ENCODE peak calls at places on chromosomes 12 and 14, in ten cellular contexts. One of them, this sample, is unnamed.

GRCh38 chr12:79451988-79452387 is 238.8 kb downstream of the PAWR start:
- DNase-seq in right lobe of liver: no peak
- DNase-seq in prostate gland: peak; percentile 23
- DNase-seq in right atrium auricular region: peak; percentile 77
- DNase-seq in tibial artery: peak; percentile 86
- DNase-seq in left ventricle myocardium inferior: peak; percentile 38
- DNase-seq in PC-3: peak; percentile 96
- DNase-seq in PC-9: peak; percentile 66
- DNase-seq in stomach: peak; percentile 25
- DNase-seq in IMR-90: peak; percentile 88
- DNase-seq in this sample: peak; percentile 80

GRCh38 chr12:92138144-92138543 is 7.5 kb downstream of the BTG1 start:
- DNase-seq in right lobe of liver: no peak
- DNase-seq in prostate gland: no peak
- DNase-seq in right atrium auricular region: no peak
- DNase-seq in tibial artery: no peak
- DNase-seq in left ventricle myocardium inferior: no peak
- DNase-seq in PC-3: peak; percentile 39
- DNase-seq in PC-9: no peak
- DNase-seq in stomach: no peak
- DNase-seq in IMR-90: no peak
- DNase-seq in this sample: peak; percentile 81

GRCh38 chr12:23423097-23423687 is 526.3 kb downstream of the SOX5 start:
- DNase-seq in right lobe of liver: no peak
- DNase-seq in prostate gland: no peak
- DNase-seq in right atrium auricular region: no peak
- DNase-seq in tibial artery: no peak
- DNase-seq in left ventricle myocardium inferior: no peak
- DNase-seq in PC-3: no peak
- DNase-seq in PC-9: no peak
- DNase-seq in stomach: no peak
- DNase-seq in IMR-90: no peak
- DNase-seq in this sample: no peak

GRCh38 chr12:89349814-89350213 is 2.5 kb downstream of the DUSP6 start:
- DNase-seq in right lobe of liver: no peak
- DNase-seq in prostate gland: peak; percentile 53
- DNase-seq in right atrium auricular region: no peak
- DNase-seq in tibial artery: no peak
- DNase-seq in left ventricle myocardium inferior: no peak
- DNase-seq in PC-3: peak; percentile 82
- DNase-seq in PC-9: peak; percentile 32
- DNase-seq in stomach: no peak
- DNase-seq in IMR-90: peak; percentile 81
- DNase-seq in this sample: no peak

GRCh38 chr14:105218611-105219010 is 29.7 kb upstream of the BTBD6 start:
- DNase-seq in right lobe of liver: no peak
- DNase-seq in prostate gland: no peak
- DNase-seq in right atrium auricular region: no peak
- DNase-seq in tibial artery: no peak
- DNase-seq in left ventricle myocardium inferior: no peak
- DNase-seq in PC-3: no peak
- DNase-seq in PC-9: no peak
- DNase-seq in stomach: no peak
- DNase-seq in IMR-90: no peak
- DNase-seq in this sample: no peak

GRCh38 chr14:89330236-89331002 is 86.6 kb downstream of the FOXN3 start:
- DNase-seq in right lobe of liver: no peak
- DNase-seq in prostate gland: no peak
- DNase-seq in right atrium auricular region: peak; percentile 78
- DNase-seq in tibial artery: peak; percentile 74
- DNase-seq in left ventricle myocardium inferior: peak; percentile 33
- DNase-seq in PC-3: no peak
- DNase-seq in PC-9: no peak
- DNase-seq in stomach: no peak
- DNase-seq in IMR-90: peak; percentile 97
- DNase-seq in this sample: no peak

GRCh38 chr12:11630046-11630706 is 19.3 kb upstream of the ETV6 start:
- DNase-seq in right lobe of liver: no peak
- DNase-seq in prostate gland: no peak
- DNase-seq in right atrium auricular region: no peak
- DNase-seq in tibial artery: no peak
- DNase-seq in left ventricle myocardium inferior: no peak
- DNase-seq in PC-3: no peak
- DNase-seq in PC-9: no peak
- DNase-seq in stomach: peak; percentile 46
- DNase-seq in IMR-90: no peak
- DNase-seq in this sample: no peak

GRCh38 chr12:109539508-109539907 is 33.8 kb downstream of the MMAB start:
- DNase-seq in right lobe of liver: no peak
- DNase-seq in prostate gland: no peak
- DNase-seq in right atrium auricular region: no peak
- DNase-seq in tibial artery: no peak
- DNase-seq in left ventricle myocardium inferior: no peak
- DNase-seq in PC-3: peak; percentile 83
- DNase-seq in PC-9: no peak
- DNase-seq in stomach: no peak
- DNase-seq in IMR-90: peak; percentile 81
- DNase-seq in this sample: no peak

GRCh38 chr12:121023799-121024198 is 7.5 kb upstream of the C12orf43 start:
- DNase-seq in right lobe of liver: no peak
- DNase-seq in prostate gland: no peak
- DNase-seq in right atrium auricular region: no peak
- DNase-seq in tibial artery: no peak
- DNase-seq in left ventricle myocardium inferior: no peak
- DNase-seq in PC-3: no peak
- DNase-seq in PC-9: no peak
- DNase-seq in stomach: no peak
- DNase-seq in IMR-90: no peak
- DNase-seq in this sample: no peak

GRCh38 chr12:121022713-121023112 is 6.4 kb upstream of the C12orf43 start:
- DNase-seq in right lobe of liver: no peak
- DNase-seq in prostate gland: no peak
- DNase-seq in right atrium auricular region: no peak
- DNase-seq in tibial artery: no peak
- DNase-seq in left ventricle myocardium inferior: no peak
- DNase-seq in PC-3: no peak
- DNase-seq in PC-9: no peak
- DNase-seq in stomach: no peak
- DNase-seq in IMR-90: no peak
- DNase-seq in this sample: no peak

GRCh38 chr12:121030576-121031212 is 8.4 kb downstream of the OASL start:
- DNase-seq in right lobe of liver: no peak
- DNase-seq in prostate gland: no peak
- DNase-seq in right atrium auricular region: no peak
- DNase-seq in tibial artery: no peak
- DNase-seq in left ventricle myocardium inferior: no peak
- DNase-seq in PC-3: no peak
- DNase-seq in PC-9: no peak
- DNase-seq in stomach: no peak
- DNase-seq in IMR-90: no peak
- DNase-seq in this sample: no peak

GRCh38 chr12:121025442-121026226 is 9.3 kb upstream of the C12orf43 start:
- DNase-seq in right lobe of liver: peak; percentile 90
- DNase-seq in prostate gland: no peak
- DNase-seq in right atrium auricular region: no peak
- DNase-seq in tibial artery: no peak
- DNase-seq in left ventricle myocardium inferior: no peak
- DNase-seq in PC-3: peak; percentile 26
- DNase-seq in PC-9: peak; percentile 43
- DNase-seq in stomach: peak; percentile 50
- DNase-seq in IMR-90: no peak
- DNase-seq in this sample: no peak

DNA sequence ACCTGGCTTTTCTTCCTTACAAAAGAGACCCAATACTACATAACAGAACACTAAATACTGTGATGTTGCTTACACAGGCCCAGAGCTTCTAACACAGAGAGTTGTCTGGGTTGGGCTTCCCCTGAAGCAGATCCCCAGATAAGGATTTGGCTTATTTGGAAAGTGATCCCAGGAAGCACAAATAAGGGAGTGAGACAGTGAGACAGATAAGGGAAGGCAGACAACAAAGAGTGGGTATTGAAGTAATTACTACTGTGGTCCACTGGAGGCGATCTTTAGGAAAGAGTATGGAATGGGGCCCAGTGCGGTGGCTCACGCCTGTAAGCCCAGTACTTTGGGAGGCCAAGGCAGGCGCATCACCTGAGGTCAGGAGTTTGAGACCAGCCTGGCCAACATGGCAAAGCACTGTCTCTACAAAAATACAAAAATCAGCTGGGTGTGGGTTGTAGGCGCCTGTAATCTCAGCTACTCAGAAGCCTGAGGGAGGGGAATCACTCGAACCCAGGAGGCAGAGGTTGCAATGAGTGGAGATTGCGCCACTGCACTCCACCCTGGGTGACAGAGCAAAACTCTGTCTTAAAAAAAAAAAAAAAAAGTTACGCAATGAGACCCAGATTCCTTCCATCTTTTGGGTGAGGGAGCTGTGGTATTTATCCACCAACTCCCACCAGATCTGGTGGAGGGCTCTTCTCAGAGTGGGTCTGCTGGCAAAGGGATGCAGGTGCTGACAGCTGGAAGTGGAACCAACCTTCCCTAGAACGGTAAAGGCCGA is 10.2 kb upstream of the C12orf43 start:
- DNase-seq in right lobe of liver: no peak
- DNase-seq in prostate gland: no peak
- DNase-seq in right atrium auricular region: no peak
- DNase-seq in tibial artery: no peak
- DNase-seq in left ventricle myocardium inferior: no peak
- DNase-seq in PC-3: no peak
- DNase-seq in PC-9: no peak
- DNase-seq in stomach: no peak
- DNase-seq in IMR-90: no peak
- DNase-seq in this sample: no peak
- TF ChIP-seq CTCF in right lobe of liver: peak; percentile 17
- TF ChIP-seq CTCF in prostate gland: no peak
- TF ChIP-seq CTCF in right atrium auricular region: no peak
- TF ChIP-seq CTCF in tibial artery: no peak
- TF ChIP-seq CTCF in left ventricle myocardium inferior: no peak
- TF ChIP-seq CTCF in PC-3: no peak
- TF ChIP-seq CTCF in PC-9: no peak
- TF ChIP-seq CTCF in stomach: no peak
- TF ChIP-seq CTCF in IMR-90: no peak
- TF ChIP-seq CTCF in this sample: peak; percentile 17

GRCh38 chr12:126879820-126880219 is 1387.2 kb upstream of the TMEM132C start:
- DNase-seq in right lobe of liver: no peak
- DNase-seq in prostate gland: no peak
- DNase-seq in right atrium auricular region: no peak
- DNase-seq in tibial artery: no peak
- DNase-seq in left ventricle myocardium inferior: no peak
- DNase-seq in PC-3: no peak
- DNase-seq in PC-9: no peak
- DNase-seq in stomach: no peak
- DNase-seq in IMR-90: no peak
- DNase-seq in this sample: no peak
- H3K4me1 ChIP-seq in right lobe of liver: no peaks in the 10 kb centered on the region
- H3K4me1 ChIP-seq in prostate gland: no peaks in the 10 kb centered on the region
- H3K4me1 ChIP-seq in right atrium auricular region: peaks cover 4% of the 10 kb centered on the region
- H3K4me1 ChIP-seq in tibial artery: no peaks in the 10 kb centered on the region
- H3K4me1 ChIP-seq in left ventricle myocardium inferior: no peaks in the 10 kb centered on the region
- H3K4me1 ChIP-seq in PC-3: no peaks in the 10 kb centered on the region
- H3K4me1 ChIP-seq in PC-9: no peaks in the 10 kb centered on the region
- H3K4me1 ChIP-seq in stomach: no peaks in the 10 kb centered on the region
- H3K4me1 ChIP-seq in IMR-90: no peaks in the 10 kb centered on the region
- H3K4me1 ChIP-seq in this sample: no peaks in the 10 kb centered on the region

GRCh38 chr12:114693532-114693931 is 9.6 kb upstream of the TBX3 start:
- DNase-seq in right lobe of liver: no peak
- DNase-seq in prostate gland: no peak
- DNase-seq in right atrium auricular region: no peak
- DNase-seq in tibial artery: no peak
- DNase-seq in left ventricle myocardium inferior: no peak
- DNase-seq in PC-3: no peak
- DNase-seq in PC-9: no peak
- DNase-seq in stomach: no peak
- DNase-seq in IMR-90: no peak
- DNase-seq in this sample: peak; percentile 18
- H3K27me3 ChIP-seq in right lobe of liver: no peaks in the 10 kb centered on the region
- H3K27me3 ChIP-seq in prostate gland: no peaks in the 10 kb centered on the region
- H3K27me3 ChIP-seq in right atrium auricular region: peaks cover 46% of the 10 kb centered on the region
- H3K27me3 ChIP-seq in tibial artery: peaks cover 87% of the 10 kb centered on the region
- H3K27me3 ChIP-seq in left ventricle myocardium inferior: peaks cover 100% of the 10 kb centered on the region
- H3K27me3 ChIP-seq in PC-3: no peaks in the 10 kb centered on the region
- H3K27me3 ChIP-seq in PC-9: peaks cover 97% of the 10 kb centered on the region
- H3K27me3 ChIP-seq in stomach: peaks cover 17% of the 10 kb centered on the region
- H3K27me3 ChIP-seq in IMR-90: peaks cover 2% of the 10 kb centered on the region
- H3K27me3 ChIP-seq in this sample: peaks cover under 1% of the 10 kb centered on the region

GRCh38 chr14:99188721-99189120 is 83.3 kb downstream of the BCL11B start:
- DNase-seq in right lobe of liver: no peak
- DNase-seq in prostate gland: no peak
- DNase-seq in right atrium auricular region: no peak
- DNase-seq in tibial artery: peak; percentile 27
- DNase-seq in left ventricle myocardium inferior: no peak
- DNase-seq in PC-3: no peak
- DNase-seq in PC-9: no peak
- DNase-seq in stomach: no peak
- DNase-seq in IMR-90: no peak
- DNase-seq in this sample: peak; percentile 20

GRCh38 chr14:99192823-99193222 is 79.2 kb downstream of the BCL11B start:
- DNase-seq in right lobe of liver: no peak
- DNase-seq in prostate gland: no peak
- DNase-seq in right atrium auricular region: no peak
- DNase-seq in tibial artery: no peak
- DNase-seq in left ventricle myocardium inferior: no peak
- DNase-seq in PC-3: no peak
- DNase-seq in PC-9: no peak
- DNase-seq in stomach: no peak
- DNase-seq in IMR-90: no peak
- DNase-seq in this sample: no peak

GRCh38 chr14:99191663-99192621 is 80.1 kb downstream of the BCL11B start:
- DNase-seq in right lobe of liver: no peak
- DNase-seq in prostate gland: peak; percentile 68
- DNase-seq in right atrium auricular region: peak; percentile 78
- DNase-seq in tibial artery: peak; percentile 81
- DNase-seq in left ventricle myocardium inferior: peak; percentile 62
- DNase-seq in PC-3: peak; percentile 53
- DNase-seq in PC-9: no peak
- DNase-seq in stomach: peak; percentile 71
- DNase-seq in IMR-90: peak; percentile 13
- DNase-seq in this sample: peak; percentile 52

GRCh38 chr14:99189201-99189801 is 82.7 kb downstream of the BCL11B start:
- DNase-seq in right lobe of liver: no peak
- DNase-seq in prostate gland: no peak
- DNase-seq in right atrium auricular region: no peak
- DNase-seq in tibial artery: no peak
- DNase-seq in left ventricle myocardium inferior: no peak
- DNase-seq in PC-3: no peak
- DNase-seq in PC-9: no peak
- DNase-seq in stomach: no peak
- DNase-seq in IMR-90: no peak
- DNase-seq in this sample: no peak

DNA sequence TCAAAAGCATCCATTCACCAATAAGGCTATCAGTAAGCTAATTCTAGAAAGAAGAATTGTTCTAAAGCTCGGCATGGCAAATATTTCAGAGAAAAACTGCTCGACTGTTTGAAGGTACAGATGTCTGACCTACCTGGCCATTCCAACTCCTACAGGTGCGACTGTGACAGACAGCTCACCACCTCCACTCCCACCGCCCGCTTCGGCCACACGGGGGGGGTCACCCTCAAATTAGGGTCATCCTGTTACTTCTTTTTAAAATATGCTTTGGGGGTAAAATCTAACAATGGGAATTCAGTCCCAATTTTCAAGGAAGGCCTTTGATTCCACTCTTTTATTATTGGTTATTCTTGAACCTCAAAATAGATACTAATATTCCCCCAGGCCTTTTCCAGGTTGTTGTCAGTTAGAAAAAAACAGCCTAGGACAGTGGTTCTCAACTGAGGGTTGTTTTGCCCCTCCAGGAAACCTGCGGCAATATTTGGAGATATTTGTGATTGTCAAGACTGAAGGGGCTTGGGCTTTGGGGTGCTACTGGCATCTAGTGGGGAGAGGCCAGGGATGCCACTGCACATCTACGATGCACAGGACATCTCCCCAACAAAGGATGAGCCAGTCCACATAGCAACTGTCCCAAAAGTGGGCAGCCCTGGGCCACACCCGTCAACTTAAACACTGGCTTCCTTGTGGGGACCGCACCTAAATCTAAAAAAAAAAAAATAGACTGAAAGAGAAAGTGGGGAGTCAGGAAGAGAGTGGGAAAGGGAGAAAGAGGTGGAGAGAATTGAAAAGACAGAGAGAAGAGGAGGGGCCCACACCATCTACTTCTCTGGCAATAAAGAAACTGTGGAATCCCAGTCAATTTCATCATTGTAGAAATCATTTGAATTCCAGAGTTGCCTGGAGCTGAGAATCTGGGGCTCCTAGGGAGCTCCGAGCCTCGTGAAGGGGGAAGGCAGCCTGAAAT is 81.0 kb downstream of the BCL11B start:
- DNase-seq in right lobe of liver: no peak
- DNase-seq in prostate gland: no peak
- DNase-seq in right atrium auricular region: no peak
- DNase-seq in tibial artery: no peak
- DNase-seq in left ventricle myocardium inferior: no peak
- DNase-seq in PC-3: no peak
- DNase-seq in PC-9: no peak
- DNase-seq in stomach: no peak
- DNase-seq in IMR-90: no peak
- DNase-seq in this sample: no peak
- TF ChIP-seq CTCF in right lobe of liver: no peak
- TF ChIP-seq CTCF in prostate gland: no peak
- TF ChIP-seq CTCF in right atrium auricular region: no peak
- TF ChIP-seq CTCF in tibial artery: no peak
- TF ChIP-seq CTCF in left ventricle myocardium inferior: no peak
- TF ChIP-seq CTCF in PC-3: no peak
- TF ChIP-seq CTCF in PC-9: no peak
- TF ChIP-seq CTCF in stomach: no peak
- TF ChIP-seq CTCF in IMR-90: no peak
- TF ChIP-seq CTCF in this sample: peak; percentile 42

This sample was measured in foreskin keratinocyte.